ENCODE peak calls at places on chromosomes 7 and 10, in four cellular contexts. One of them, this sample, is unnamed.

GRCh38 chr7:82600601-82601000 is 157.0 kb upstream of the CACNA2D1 start:
- DNase-seq in A549: peak; percentile 17
- DNase-seq in HepG2: no peak
- DNase-seq in SK-N-SH: no peak
- DNase-seq in this sample: no peak

GRCh38 chr7:136275794-136276193 is 298.6 kb upstream of the MTPN start:
- DNase-seq in A549: no peak
- DNase-seq in SK-N-SH: peak; percentile 6
- DNase-seq in HepG2: no peak
- DNase-seq in this sample: no peak

GRCh38 chr10:24793648-24794379 is 70.1 kb upstream of the ARHGAP21 start:
- DNase-seq in HepG2: no peak
- DNase-seq in A549: no peak
- DNase-seq in SK-N-SH: no peak
- DNase-seq in this sample: no peak

GRCh38 chr10:44385726-44386438 is 985 bp upstream of the CXCL12 start:
- DNase-seq in HepG2: no peak
- DNase-seq in A549: no peak
- DNase-seq in SK-N-SH: peak; percentile 47
- DNase-seq in this sample: no peak

GRCh38 chr10:16856567-16856966 is 39.3 kb upstream of the RSU1 start:
- DNase-seq in HepG2: no peak
- DNase-seq in A549: no peak
- DNase-seq in SK-N-SH: peak; percentile 49
- DNase-seq in this sample: no peak

GRCh38 chr7:102331536-102332275 is 24.5 kb downstream of the SPDYE6 start:
- DNase-seq in A549: no peak
- DNase-seq in HepG2: no peak
- DNase-seq in SK-N-SH: no peak
- DNase-seq in this sample: no peak

GRCh38 chr7:117143580-117143979 is 179.3 kb downstream of the WNT2 start:
- DNase-seq in HepG2: no peak
- DNase-seq in SK-N-SH: no peak
- DNase-seq in A549: no peak
- DNase-seq in this sample: no peak

GRCh38 chr7:121006731-121007315 is 18.3 kb downstream of the CPED1 start:
- DNase-seq in A549: no peak
- DNase-seq in HepG2: no peak
- DNase-seq in SK-N-SH: no peak
- DNase-seq in this sample: no peak

GRCh38 chr10:112246-112645 is 23.0 kb upstream of the ZMYND11 start:
- DNase-seq in A549: no peak
- DNase-seq in HepG2: no peak
- DNase-seq in SK-N-SH: no peak
- DNase-seq in this sample: no peak

DNA sequence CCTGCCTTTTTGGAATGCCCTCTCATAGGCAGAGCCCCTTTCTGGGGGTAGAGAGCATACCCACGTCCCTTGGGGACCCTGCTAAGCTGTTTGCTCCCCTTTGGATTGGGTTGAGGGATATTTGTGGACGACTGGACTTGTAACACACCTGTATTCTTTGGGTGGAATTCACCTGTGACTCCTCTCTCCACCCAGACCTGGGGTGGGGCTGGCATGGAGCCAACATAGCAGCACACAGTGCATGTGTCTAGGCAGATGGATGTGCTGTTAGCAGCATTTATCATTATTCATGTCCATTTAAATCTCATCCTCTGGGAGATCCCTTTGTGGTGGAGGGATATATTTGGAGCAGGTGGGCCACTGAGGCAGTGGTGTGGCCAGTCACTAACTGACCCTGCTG is 51.0 kb downstream of the CDH23 start:
- DNase-seq in HepG2: no peak
- DNase-seq in SK-N-SH: no peak
- DNase-seq in A549: no peak
- DNase-seq in this sample: no peak
- TF ChIP-seq PBX3 in HepG2: no peak
- TF ChIP-seq PBX3 in SK-N-SH: no peak
- TF ChIP-seq PBX3 in A549: no peak
- TF ChIP-seq PBX3 in this sample: no peak

GRCh38 chr7:2829040-2829439 is 15.1 kb downstream of the GNA12 start:
- DNase-seq in SK-N-SH: no peak
- DNase-seq in A549: no peak
- DNase-seq in HepG2: no peak
- DNase-seq in this sample: no peak
- TF ChIP-seq PBX3 in SK-N-SH: no peak
- TF ChIP-seq PBX3 in A549: no peak
- TF ChIP-seq PBX3 in HepG2: no peak
- TF ChIP-seq PBX3 in this sample: no peak

DNA sequence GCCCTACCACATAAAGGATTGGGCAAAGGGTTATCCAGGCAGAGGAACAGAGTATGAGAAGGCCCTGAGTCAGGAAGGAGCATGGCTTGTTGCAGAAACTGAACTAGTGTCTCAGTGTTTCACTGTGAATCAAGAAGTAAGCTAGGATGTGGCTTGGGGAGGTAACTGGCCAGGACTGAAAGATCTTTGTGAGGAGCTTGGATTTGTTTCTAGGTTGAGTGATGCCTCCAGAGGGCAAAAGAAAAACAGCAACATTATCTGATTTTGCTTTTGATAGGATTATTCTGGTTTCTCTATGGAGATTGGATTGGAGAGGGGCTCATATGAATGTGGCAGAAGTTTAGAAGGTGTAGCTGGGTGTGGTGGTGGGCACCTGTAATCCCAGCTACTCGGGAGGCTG is 137.9 kb upstream of the HDAC9 start:
- DNase-seq in SK-N-SH: no peak
- DNase-seq in A549: peak; percentile 8
- DNase-seq in HepG2: no peak
- DNase-seq in this sample: no peak
- TF ChIP-seq PBX3 in SK-N-SH: no peak
- TF ChIP-seq PBX3 in A549: no peak
- TF ChIP-seq PBX3 in HepG2: no peak
- TF ChIP-seq PBX3 in this sample: no peak

GRCh38 chr7:130925136-130925794 is 191.3 kb upstream of the KLF14 start:
- DNase-seq in SK-N-SH: no peak
- DNase-seq in HepG2: peak; percentile 85
- DNase-seq in A549: peak; percentile 83
- DNase-seq in this sample: no peak

GRCh38 chr7:130926021-130926691 is 192.1 kb upstream of the KLF14 start:
- DNase-seq in A549: no peak
- DNase-seq in HepG2: peak; percentile 63
- DNase-seq in SK-N-SH: no peak
- DNase-seq in this sample: no peak

GRCh38 chr7:130930260-130930659 is 196.3 kb upstream of the KLF14 start:
- DNase-seq in SK-N-SH: no peak
- DNase-seq in A549: peak; percentile 77
- DNase-seq in HepG2: no peak
- DNase-seq in this sample: no peak

GRCh38 chr7:130927062-130927461 is 193.1 kb upstream of the KLF14 start:
- DNase-seq in HepG2: no peak
- DNase-seq in SK-N-SH: no peak
- DNase-seq in A549: no peak
- DNase-seq in this sample: no peak

DNA sequence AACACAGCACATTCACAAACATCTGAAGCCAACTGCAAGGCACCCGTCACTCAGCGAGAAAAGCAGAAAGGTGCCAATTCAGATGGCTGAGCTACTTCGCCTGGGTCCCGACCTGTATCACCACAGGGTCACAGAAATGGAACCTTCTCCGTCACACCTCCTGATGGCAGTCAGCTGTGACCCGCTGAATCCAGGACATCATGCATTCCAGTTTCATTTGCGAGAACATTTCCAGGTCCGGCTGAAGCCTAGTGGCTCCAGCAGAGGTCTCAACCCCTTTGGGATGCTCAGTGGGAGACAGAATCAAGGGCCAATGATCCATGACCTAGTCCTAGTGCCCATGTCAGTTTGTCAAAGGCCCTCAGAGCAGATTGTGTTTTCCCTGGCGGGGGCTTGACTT is 193.6 kb upstream of the KLF14 start:
- DNase-seq in A549: no peak
- DNase-seq in HepG2: no peak
- DNase-seq in SK-N-SH: no peak
- DNase-seq in this sample: no peak
- TF ChIP-seq PBX3 in A549: no peak
- TF ChIP-seq PBX3 in HepG2: no peak
- TF ChIP-seq PBX3 in SK-N-SH: no peak
- TF ChIP-seq PBX3 in this sample: no peak

GRCh38 chr10:6035101-6035834 is 26.9 kb downstream of the IL2RA start:
- DNase-seq in HepG2: no peak
- DNase-seq in A549: no peak
- DNase-seq in SK-N-SH: no peak
- DNase-seq in this sample: no peak
- TF ChIP-seq PBX3 in HepG2: no peak
- TF ChIP-seq PBX3 in A549: no peak
- TF ChIP-seq PBX3 in SK-N-SH: no peak
- TF ChIP-seq PBX3 in this sample: no peak

GRCh38 chr10:107616031-107616430 is 451.5 kb upstream of the SORCS1 start:
- DNase-seq in A549: no peak
- DNase-seq in HepG2: no peak
- DNase-seq in SK-N-SH: no peak
- DNase-seq in this sample: no peak
- TF ChIP-seq PBX3 in A549: no peak
- TF ChIP-seq PBX3 in HepG2: no peak
- TF ChIP-seq PBX3 in SK-N-SH: no peak
- TF ChIP-seq PBX3 in this sample: no peak

GRCh38 chr7:87380905-87381304 is 35.4 kb downstream of the CROT start:
- DNase-seq in SK-N-SH: no peak
- DNase-seq in HepG2: no peak
- DNase-seq in A549: no peak
- DNase-seq in this sample: no peak

GRCh38 chr7:87370660-87371180 is 25.3 kb downstream of the CROT start:
- DNase-seq in HepG2: peak; percentile 8
- DNase-seq in SK-N-SH: no peak
- DNase-seq in A549: peak; percentile 35
- DNase-seq in this sample: no peak

DNA sequence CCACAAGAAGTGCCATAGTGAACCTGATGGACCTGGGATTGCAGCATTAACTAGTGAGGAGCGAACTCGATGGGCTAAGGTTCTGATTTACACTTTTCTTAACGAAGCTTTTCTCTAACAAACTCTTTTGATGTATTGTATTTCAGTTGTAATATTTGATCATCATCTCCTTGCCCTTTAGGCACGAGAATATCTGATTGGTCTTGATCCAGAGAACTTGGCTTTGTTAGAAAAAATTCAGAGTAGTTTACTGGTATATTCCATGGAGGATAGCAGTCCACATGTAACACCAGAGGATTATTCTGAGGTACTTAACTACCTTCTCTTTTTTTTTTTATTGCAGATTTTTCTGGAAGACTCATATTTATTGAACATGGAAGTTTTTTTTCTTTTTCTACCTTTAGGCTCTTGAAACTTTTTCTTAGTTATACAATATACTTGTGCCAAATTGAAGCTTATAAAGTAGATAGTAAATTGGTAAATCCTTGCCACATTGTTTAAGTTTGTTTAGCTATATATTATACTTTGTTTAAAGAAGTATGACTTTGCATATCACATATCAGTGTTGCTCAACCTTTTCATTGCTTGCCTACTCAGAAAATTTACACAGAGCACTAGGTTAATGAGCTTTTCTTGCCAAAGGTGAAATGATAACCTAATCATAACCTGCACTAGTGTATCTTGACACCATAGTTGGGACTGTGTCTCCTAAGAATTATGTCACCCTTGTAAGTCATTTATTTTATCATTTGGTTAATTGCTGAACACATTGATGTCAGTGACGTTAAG is 30.4 kb downstream of the CROT start:
- DNase-seq in A549: no peak
- DNase-seq in HepG2: no peak
- DNase-seq in SK-N-SH: no peak
- DNase-seq in this sample: no peak
- TF ChIP-seq PBX3 in A549: no peak
- TF ChIP-seq PBX3 in HepG2: no peak
- TF ChIP-seq PBX3 in SK-N-SH: no peak
- TF ChIP-seq PBX3 in this sample: no peak

DNA sequence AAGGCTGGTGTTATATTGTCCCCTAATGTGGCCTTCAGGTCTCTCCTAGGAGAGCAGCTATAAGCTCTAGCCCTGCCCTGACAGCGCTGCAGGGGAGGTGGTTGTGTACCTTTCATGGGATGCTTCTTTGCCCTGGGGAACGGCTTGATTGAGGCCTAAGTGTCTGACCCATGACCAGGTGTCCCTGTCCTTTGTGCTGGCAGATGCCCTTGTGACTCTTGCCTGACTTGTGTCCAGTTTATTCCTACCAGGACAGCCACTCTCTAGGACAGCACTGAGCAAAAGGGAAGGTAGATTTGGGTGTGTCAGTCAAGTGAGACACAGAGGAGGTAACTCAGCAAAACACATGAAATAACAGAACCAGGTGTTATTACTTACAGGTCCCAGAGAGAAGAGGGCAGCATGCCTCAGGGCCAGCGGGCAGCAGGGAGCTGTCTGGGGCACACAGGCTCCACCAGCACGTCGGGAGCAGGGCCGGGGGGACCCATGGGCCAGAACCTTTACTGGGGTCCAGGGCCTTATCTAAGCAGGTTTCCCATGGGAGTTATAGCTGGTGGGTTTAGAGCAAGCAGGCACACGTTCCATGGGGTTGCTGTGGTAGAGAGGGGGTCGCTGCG is 10.7 kb upstream of the CHST15 start:
- DNase-seq in HepG2: no peak
- DNase-seq in SK-N-SH: no peak
- DNase-seq in A549: no peak
- DNase-seq in this sample: no peak
- TF ChIP-seq PBX3 in HepG2: no peak
- TF ChIP-seq PBX3 in SK-N-SH: no peak
- TF ChIP-seq PBX3 in A549: no peak
- TF ChIP-seq PBX3 in this sample: no peak

This sample was measured in GM12878.